ENCODE peak calls at places on chromosomes 4 and X, in seven cellular contexts. Y is heart right ventricle, W is fibroblast of pulmonary artery, G is astrocyte of the hippocampus, N is dermis blood vessel endothelial cell, B is upper lobe of right lung, P is left ventricle myocardium superior. Q is an unnamed sample.

GRCh38 chr4:97496298-97496873 is 646.9 kb downstream of the STPG2 start:
- DNase-seq in N (no peak), Y (no peak), B (no peak), W (peak), G (peak), P (no peak), Q (peak)

GRCh38 chr4:177554966-177555574 is 112.8 kb upstream of the AGA start:
- DNase-seq in Y (peak), G (peak), W (peak), B (no peak), N (peak), P (no peak), Q (peak)

GRCh38 chrX:15909605-15910004 is 55.0 kb upstream of the AP1S2 start:
- DNase-seq in P (no peak), W (no peak), N (no peak), G (no peak), Y (no peak), B (no peak), Q (no peak)

GRCh38 chrX:109707322-109707721 is 25.7 kb downstream of the ACSL4 start:
- DNase-seq in B (no peak), P (no peak), N (no peak), W (no peak), Y (peak), G (no peak), Q (no peak)

GRCh38 chr4:82901129-82901718 is 689 bp downstream of the THAP9 start:
- DNase-seq in B (no peak), N (no peak), W (no peak), G (no peak), Y (no peak), P (no peak), Q (no peak)

GRCh38 chr4:83013420-83013867 is 2.8 kb upstream of the LIN54 start:
- DNase-seq in Y (no peak), P (no peak), G (no peak), B (no peak), N (peak), W (no peak), Q (peak)

GRCh38 chrX:33465137-33465536 is 253.8 kb upstream of the DMD start:
- DNase-seq in G (peak), P (no peak), B (no peak), W (no peak), Y (no peak), N (no peak), Q (no peak)

GRCh38 chr4:1973218-1973617 is 35.6 kb downstream of the NELFA start:
- DNase-seq in G (no peak), W (no peak), Y (no peak), P (no peak), N (no peak), B (peak), Q (no peak)

GRCh38 chrX:148381603-148382002 is 118.8 kb upstream of the AFF2 start:
- DNase-seq in W (no peak), P (no peak), B (no peak), Y (no peak), N (no peak), G (no peak), Q (peak)

GRCh38 chr4:185394568-185395254 is 1.0 kb downstream of the LRP2BP start:
- DNase-seq in W (no peak), G (no peak), Y (no peak), P (no peak), B (no peak), N (peak), Q (no peak)

GRCh38 chrX:120840826-120841225 is 34.8 kb downstream of the CT47B1 start:
- DNase-seq in Y (no peak), N (peak), B (no peak), W (peak), P (no peak), G (peak), Q (peak)

GRCh38 chr4:189022441-189023035 is 883.3 kb downstream of the TRIML1 start:
- DNase-seq in W (peak), N (no peak), B (no peak), P (no peak), G (peak), Y (no peak), Q (peak)

GRCh38 chr4:26032572-26033320 is 118.7 kb downstream of the SMIM20 start:
- DNase-seq in W (peak), P (no peak), G (peak), B (no peak), N (no peak), Y (no peak), Q (peak)

GRCh38 chr4:26613242-26613641 is 29.4 kb downstream of the TBC1D19 start:
- DNase-seq in P (no peak), W (peak), Y (no peak), B (no peak), G (no peak), N (no peak), Q (peak)

GRCh38 chrX:78119521-78120227 is 15.6 kb downstream of the PGK1 start:
- DNase-seq in P (no peak), G (no peak), Y (no peak), N (peak), W (peak), B (no peak), Q (peak)

GRCh38 chr4:16116019-16116418 is 32.2 kb upstream of the PROM1 start:
- DNase-seq in W (no peak), P (no peak), G (no peak), Y (no peak), N (no peak), B (no peak), Q (no peak)

GRCh38 chr4:120816385-120816784 is 106.1 kb downstream of the PRDM5 start:
- DNase-seq in N (no peak), W (no peak), Y (no peak), G (no peak), P (no peak), B (no peak), Q (no peak)

GRCh38 chrX:69060631-69061408 is 104.4 kb downstream of the PJA1 start:
- DNase-seq in N (peak), P (no peak), Y (peak), B (no peak), G (peak), W (peak), Q (peak)

GRCh38 chrX:150226223-150226965 is 136.7 kb upstream of the MAMLD1 start:
- DNase-seq in N (no peak), W (no peak), B (no peak), P (no peak), G (no peak), Y (no peak), Q (no peak)

GRCh38 chrX:49308604-49309269 is 5.3 kb downstream of the GAGE10 start:
- DNase-seq in W (peak), G (no peak), P (peak), Y (peak), N (peak), B (peak), Q (no peak)

GRCh38 chrX:8913665-8914409 is 112.7 kb upstream of the FAM9A start:
- DNase-seq in N (no peak), W (peak), Y (peak), G (peak), P (peak), B (no peak), Q (no peak)